ENCODE peak calls at places on chromosome 11, in four cellular contexts. C is suprapubic skin, Q is esophagus muscularis mucosa, F is K562. J is an unnamed sample.
A peak's percentile ranks its signal among the peaks of the same experiment; 100 is the strongest.

GRCh38 chr11:79564288-79564925 is 123.6 kb upstream of the TENM4 start:
- DNase-seq in C (no peak), Q (no peak), F (no peak), J (no peak)

GRCh38 chr11:120179071-120179672 is 31.7 kb upstream of the OAF start:
- DNase-seq in C (peak; percentile 67), Q (peak; percentile 74), F (no peak), J (no peak)

GRCh38 chr11:21897203-21897602 is 295.7 kb upstream of the ANO5 start:
- DNase-seq in C (no peak), Q (no peak), F (no peak), J (no peak)

GRCh38 chr11:117438371-117439000 is 110.8 kb downstream of the CEP164 start:
- DNase-seq in C (no peak), Q (no peak), F (no peak), J (no peak)

GRCh38 chr11:128399186-128399585 is 188.2 kb downstream of the ETS1 start:
- DNase-seq in C (no peak), Q (no peak), F (no peak), J (no peak)

GRCh38 chr11:68584097-68584496 is 100.2 kb upstream of the GAL start:
- DNase-seq in C (no peak), Q (no peak), F (peak; percentile 62), J (peak; percentile 21)

GRCh38 chr11:34721646-34722045 is 100.8 kb downstream of the EHF start:
- DNase-seq in C (no peak), Q (no peak), F (no peak), J (no peak)

GRCh38 chr11:19389787-19390303 is 149.1 kb upstream of the E2F8 start:
- DNase-seq in C (no peak), Q (no peak), F (no peak), J (peak; percentile 73)

GRCh38 chr11:91912322-91912721 is 312.3 kb upstream of the FAT3 start:
- DNase-seq in C (no peak), Q (no peak), F (no peak), J (no peak)

GRCh38 chr11:44057340-44057739 is 8.7 kb upstream of the ACCS start:
- DNase-seq in C (peak; percentile 28), Q (no peak), F (no peak), J (no peak)

GRCh38 chr11:45662665-45663485 is 2.5 kb downstream of the CHST1 start:
- DNase-seq in C (no peak), Q (no peak), F (peak; percentile 63), J (no peak)

GRCh38 chr11:931385-931784 is 5.7 kb downstream of the AP2A2 start:
- DNase-seq in C (no peak), Q (no peak), F (no peak), J (no peak)

GRCh38 chr11:933936-934335 is 8.3 kb downstream of the AP2A2 start:
- DNase-seq in C (no peak), Q (no peak), F (no peak), J (no peak)

GRCh38 chr11:933002-933820 is 7.5 kb downstream of the AP2A2 start:
- DNase-seq in C (no peak), Q (no peak), F (no peak), J (no peak)

GRCh38 chr11:934437-934950 is 8.8 kb downstream of the AP2A2 start:
- DNase-seq in C (no peak), Q (no peak), F (no peak), J (no peak)

GRCh38 chr11:932435-932834 is 6.8 kb downstream of the AP2A2 start:
- DNase-seq in C (no peak), Q (no peak), F (no peak), J (no peak)
- H3K4me1 ChIP-seq in C (peaks cover 54% of the 10 kb centered on the region), Q (peaks cover 80% of the 10 kb centered on the region), F (peaks cover 2% of the 10 kb centered on the region), J (peaks cover 46% of the 10 kb centered on the region)

GRCh38 chr11:2885017-2885675 is 429 bp downstream of the CDKN1C start:
- DNase-seq in C (no peak), Q (no peak), F (peak; percentile 85), J (no peak)

GRCh38 chr11:2886191-2886894 is 768 bp upstream of the CDKN1C start:
- DNase-seq in C (no peak), Q (no peak), F (no peak), J (no peak)

GRCh38 chr11:2884424-2884815 is 1.2 kb downstream of the CDKN1C start:
- DNase-seq in C (no peak), Q (no peak), F (peak; percentile 57), J (no peak)

GRCh38 chr11:2886936-2887335 is 1.4 kb upstream of the CDKN1C start:
- DNase-seq in C (no peak), Q (no peak), F (no peak), J (no peak)

DNA sequence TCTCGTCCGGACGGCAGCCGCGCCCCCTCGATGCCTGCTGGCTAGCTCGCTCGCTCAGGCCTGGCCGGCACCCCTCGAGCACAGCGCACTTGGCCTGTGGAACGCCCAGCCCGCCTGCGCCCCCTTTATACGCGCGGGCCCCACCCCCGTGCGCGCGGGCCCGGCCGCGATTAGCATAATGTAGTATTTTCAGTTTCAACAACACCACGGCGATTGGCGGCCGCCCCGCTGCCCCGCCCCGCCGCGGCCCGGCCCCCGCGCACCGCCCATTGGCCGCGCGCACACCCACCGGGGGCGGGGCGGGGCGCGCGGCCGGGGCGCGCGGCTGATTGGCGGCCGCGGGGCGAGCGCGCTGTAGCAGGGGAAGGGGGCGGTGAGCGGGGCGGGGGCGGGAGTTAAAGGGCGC is at the start of gene CDKN1C:
- DNase-seq in C (peak; percentile 94), Q (peak; percentile 98), F (peak; percentile 97), J (peak; percentile 86)
- TF ChIP-seq EP300 in C (no peak), Q (no peak), F (no peak), J (peak; percentile 33)

DNA sequence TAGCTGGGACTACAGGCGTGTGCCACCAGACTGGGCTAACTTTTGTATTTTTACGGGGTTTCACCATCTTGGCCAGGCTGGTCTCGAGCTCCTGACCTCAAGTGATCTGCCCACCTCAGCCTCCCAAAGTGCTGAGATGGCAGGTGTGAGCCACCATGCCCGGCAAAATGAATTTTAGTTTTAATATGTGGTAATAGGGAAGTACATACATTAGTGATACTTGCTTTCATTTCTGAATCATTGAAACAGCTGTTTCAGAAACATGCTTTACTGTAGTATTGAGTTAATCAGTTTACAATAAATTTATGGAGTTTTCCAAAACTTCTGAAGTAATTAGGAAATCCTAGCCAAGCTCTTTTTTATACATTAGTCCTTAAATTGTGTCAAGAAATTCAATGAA is 15.6 kb downstream of the PCF11 start:
- DNase-seq in C (no peak), Q (no peak), F (no peak), J (no peak)
- TF ChIP-seq POLR2A in C (no peak), Q (no peak), F (no peak), J (no peak)

GRCh38 chr11:114110948-114111347 is 51.4 kb downstream of the ZBTB16 start:
- DNase-seq in C (no peak), Q (no peak), F (no peak), J (peak; percentile 78)
- H3K4me1 ChIP-seq in C (peaks cover 90% of the 10 kb centered on the region), Q (peaks cover 99% of the 10 kb centered on the region), F (no peaks in the 10 kb centered on the region), J (peaks cover 100% of the 10 kb centered on the region)

DNA sequence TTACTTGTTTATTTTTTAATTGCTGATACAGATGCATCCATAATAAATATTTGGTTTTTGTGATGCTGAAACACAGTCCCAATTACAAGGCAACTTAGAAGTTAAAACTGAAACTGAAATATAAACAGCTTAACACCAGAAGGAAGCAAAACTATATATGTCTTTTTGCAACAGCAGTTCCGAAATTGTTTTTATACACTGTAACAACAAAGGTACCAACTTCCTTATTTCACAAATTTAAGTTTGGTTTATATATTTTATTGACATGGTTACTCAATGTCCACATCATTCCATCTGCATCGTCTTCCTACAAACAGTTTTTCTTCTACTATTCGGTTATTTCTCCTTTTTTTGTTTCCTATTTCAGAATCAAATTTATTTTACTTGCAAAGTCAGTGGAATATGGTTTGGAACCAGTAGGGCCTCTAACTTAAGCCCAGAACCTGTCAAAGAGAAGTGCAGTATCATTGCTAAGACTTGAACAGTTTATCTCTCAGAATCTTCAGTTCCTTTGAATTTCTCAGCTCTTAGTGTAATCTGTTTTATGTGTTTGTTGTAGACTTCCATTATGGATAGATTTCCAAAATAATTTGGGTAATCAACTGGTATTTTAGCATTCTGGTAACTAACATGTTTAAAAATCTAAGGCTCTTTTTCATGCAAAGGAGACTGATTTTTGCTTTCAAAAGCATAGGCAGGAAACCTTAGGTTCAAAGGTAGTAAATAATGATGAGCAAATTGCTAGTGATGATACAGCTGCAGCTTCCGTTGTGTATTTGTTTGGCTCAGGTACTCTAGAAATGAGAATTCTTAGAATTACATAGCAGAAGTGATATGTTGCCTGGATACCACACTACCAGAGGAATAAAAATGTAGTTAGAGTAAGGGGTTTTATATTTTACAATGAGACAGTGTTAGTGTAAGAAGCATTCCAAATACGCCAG is 8.2 kb upstream of the HSPA8 start:
- DNase-seq in C (no peak), Q (no peak), F (no peak), J (no peak)
- TF ChIP-seq EP300 in C (no peak), Q (no peak), F (no peak), J (no peak)

GRCh38 chr11:114070464-114071139 is 11.1 kb downstream of the ZBTB16 start:
- DNase-seq in C (no peak), Q (no peak), F (no peak), J (no peak)
- TF ChIP-seq POLR2A in C (no peak), Q (no peak), F (no peak), J (no peak)

DNA sequence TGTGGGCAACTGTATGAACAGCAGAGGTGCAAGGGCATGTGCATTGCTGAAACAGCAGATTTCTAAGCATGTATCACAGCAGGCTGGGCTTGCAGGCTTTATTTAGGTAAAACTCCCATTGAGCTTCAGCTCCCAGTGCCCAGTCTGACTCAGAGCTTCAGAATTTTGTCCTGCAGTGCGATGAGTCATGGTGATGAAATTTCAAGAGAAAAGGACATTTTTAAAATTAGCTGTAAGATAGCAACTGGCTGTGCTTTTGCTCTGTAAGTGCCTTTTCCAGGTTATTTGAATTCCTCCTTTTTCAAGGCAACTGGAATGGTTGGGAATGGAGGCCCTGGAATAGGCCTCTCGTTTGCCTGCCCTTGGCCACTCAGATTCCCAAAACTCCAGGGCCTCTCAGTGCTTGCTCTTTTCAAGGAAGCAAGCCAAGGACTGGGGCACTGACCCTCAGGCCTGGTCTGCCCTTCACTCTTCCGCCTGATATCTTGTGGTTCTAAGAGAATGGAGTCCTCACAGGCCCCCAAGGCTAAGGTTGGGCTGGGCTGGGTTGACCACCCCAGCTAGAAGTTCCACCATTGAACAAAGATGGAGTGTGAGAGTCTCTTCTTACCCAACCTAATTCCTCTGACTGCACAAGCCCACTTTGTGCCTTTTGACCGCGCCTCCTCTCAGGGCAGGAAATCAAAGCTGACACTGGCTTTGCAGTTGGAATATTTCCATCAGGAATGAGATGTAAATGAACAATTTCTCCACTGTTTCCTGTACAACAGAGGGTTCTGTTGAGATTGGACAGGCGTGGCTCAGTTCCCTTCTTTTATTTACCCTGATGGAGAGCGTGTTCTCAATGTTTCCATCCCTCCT is 59.5 kb upstream of the PRSS23 start:
- DNase-seq in C (no peak), Q (no peak), F (peak; percentile 59), J (peak; percentile 14)
- H3K4me1 ChIP-seq in C (peaks cover 68% of the 10 kb centered on the region), Q (peaks cover 77% of the 10 kb centered on the region), F (peaks cover 53% of the 10 kb centered on the region), J (peaks cover 26% of the 10 kb centered on the region)